ENCODE peak calls at places on chromosomes 16 and 17, in five cellular contexts. W, F, Z, B and R are unnamed samples.

GRCh38 chr17:30599424-30600061 is 122.3 kb downstream of the GOSR1 start:
- DNase-seq in W (no peak), F (no peak), Z (no peak), B (no peak), R (no peak)

GRCh38 chr16:55701442-55702319 is 45.9 kb downstream of the SLC6A2 start:
- DNase-seq in W (peak; percentile 68), F (peak; percentile 61), Z (peak; percentile 31), B (peak; percentile 37), R (peak; percentile 31)

GRCh38 chr17:4808378-4808767 is 1.4 kb downstream of the PLD2 start:
- DNase-seq in W (no peak), F (no peak), Z (peak; percentile 41), B (no peak), R (no peak)

GRCh38 chr17:4588862-4589625 is 4.7 kb downstream of the SMTNL2 start:
- DNase-seq in W (no peak), F (no peak), Z (no peak), B (no peak), R (no peak)

GRCh38 chr16:85607331-85607765 is 5.8 kb upstream of the GSE1 start:
- DNase-seq in W (no peak), F (peak; percentile 85), Z (no peak), B (peak; percentile 45), R (peak; percentile 84)

GRCh38 chr17:28295677-28296578 is 23.1 kb upstream of the TMEM97 start:
- DNase-seq in W (no peak), F (no peak), Z (no peak), B (no peak), R (no peak)

GRCh38 chr17:6507535-6507934 is 48.8 kb downstream of the PITPNM3 start:
- DNase-seq in W (no peak), F (no peak), Z (peak; percentile 51), B (peak; percentile 69), R (no peak)

GRCh38 chr17:10875984-10876555 is 38.2 kb upstream of the PIRT start:
- DNase-seq in W (peak; percentile 54), F (peak; percentile 65), Z (peak; percentile 23), B (peak; percentile 12), R (peak; percentile 67)

GRCh38 chr16:48965391-48965790 is 316.2 kb downstream of the CBLN1 start:
- DNase-seq in W (no peak), F (no peak), Z (no peak), B (peak; percentile 50), R (no peak)

GRCh38 chr17:67260051-67260987 is 15.3 kb upstream of the HELZ start:
- DNase-seq in W (no peak), F (peak; percentile 83), Z (peak; percentile 57), B (peak; percentile 74), R (peak; percentile 86)

GRCh38 chr16:77553130-77553529 is 118.3 kb upstream of the ADAMTS18 start:
- DNase-seq in W (no peak), F (no peak), Z (no peak), B (no peak), R (no peak)

GRCh38 chr17:5793899-5794298 is 209.6 kb upstream of the NLRP1 start:
- DNase-seq in W (no peak), F (no peak), Z (no peak), B (no peak), R (no peak)

GRCh38 chr16:77657016-77657415 is 65.3 kb upstream of the NUDT7 start:
- DNase-seq in W (peak; percentile 42), F (peak; percentile 66), Z (no peak), B (peak; percentile 52), R (no peak)

GRCh38 chr17:59561042-59561441 is 4.4 kb upstream of the DHX40 start:
- DNase-seq in W (peak; percentile 27), F (peak; percentile 61), Z (no peak), B (peak; percentile 22), R (peak; percentile 47)

GRCh38 chr16:85986931-85987749 is 88.2 kb downstream of the IRF8 start:
- DNase-seq in W (peak; percentile 56), F (peak; percentile 23), Z (no peak), B (peak; percentile 23), R (peak; percentile 68)

GRCh38 chr16:64830653-64831052 is 291.2 kb downstream of the CDH11 start:
- DNase-seq in W (no peak), F (no peak), Z (no peak), B (peak; percentile 85), R (no peak)

GRCh38 chr17:58312824-58313223 is 15.8 kb downstream of the TSPOAP1 start:
- DNase-seq in W (no peak), F (no peak), Z (no peak), B (no peak), R (no peak)

GRCh38 chr17:78396436-78397335 is 18.2 kb downstream of the PGS1 start:
- DNase-seq in W (no peak), F (no peak), Z (no peak), B (no peak), R (no peak)

GRCh38 chr17:64355536-64356303 is 34.9 kb downstream of the PECAM1 start:
- DNase-seq in W (no peak), F (no peak), Z (no peak), B (no peak), R (no peak)

GRCh38 chr17:77963441-77963840 is 4.9 kb downstream of the TNRC6C start:
- DNase-seq in W (no peak), F (peak; percentile 80), Z (peak; percentile 50), B (peak; percentile 79), R (peak; percentile 71)

GRCh38 chr16:53507464-53508180 is 4.6 kb upstream of the AKTIP start:
- DNase-seq in W (no peak), F (no peak), Z (no peak), B (no peak), R (no peak)

GRCh38 chr17:56786989-56787482 is 46.7 kb downstream of the C17orf67 start:
- DNase-seq in W (no peak), F (no peak), Z (peak; percentile 18), B (peak; percentile 98), R (no peak)

GRCh38 chr16:16080465-16081065 is 131.1 kb downstream of the ABCC1 start:
- DNase-seq in W (no peak), F (no peak), Z (no peak), B (peak; percentile 23), R (no peak)

GRCh38 chr16:79212114-79212791 is 388.3 kb downstream of the MAF start:
- DNase-seq in W (no peak), F (no peak), Z (no peak), B (no peak), R (no peak)

GRCh38 chr16:79213214-79213613 is 387.3 kb downstream of the MAF start:
- DNase-seq in W (peak; percentile 51), F (no peak), Z (no peak), B (no peak), R (no peak)

GRCh38 chr16:79218358-79218757 is 382.2 kb downstream of the MAF start:
- DNase-seq in W (no peak), F (no peak), Z (no peak), B (no peak), R (no peak)

GRCh38 chr16:79217375-79218011 is 383.0 kb downstream of the MAF start:
- DNase-seq in W (no peak), F (no peak), Z (no peak), B (no peak), R (no peak)

GRCh38 chr16:79215289-79215688 is 385.2 kb downstream of the MAF start:
- DNase-seq in W (no peak), F (no peak), Z (no peak), B (no peak), R (no peak)
- H3K4me3 ChIP-seq in W (no peak overlapping the region), F (no peak overlapping the region), Z (no peak overlapping the region), B (no peak overlapping the region), R (no peak overlapping the region)

GRCh38 chr17:1073241-1073962 is 76.5 kb downstream of the TIMM22 start:
- DNase-seq in W (no peak), F (no peak), Z (no peak), B (no peak), R (no peak)
- H3K36me3 ChIP-seq in W (peaks cover 4% of the 10 kb centered on the region), F (peaks cover 6% of the 10 kb centered on the region), Z (no peaks in the 10 kb centered on the region), B (peaks cover 74% of the 10 kb centered on the region), R (no peaks in the 10 kb centered on the region)

GRCh38 chr17:76901542-76902197 is 33.5 kb downstream of the MGAT5B start:
- DNase-seq in W (no peak), F (peak; percentile 19), Z (peak; percentile 23), B (no peak), R (no peak)
- H3K4me1 ChIP-seq in W (no peaks in the 10 kb centered on the region), F (no peaks in the 10 kb centered on the region), Z (no peaks in the 10 kb centered on the region), B (no peaks in the 10 kb centered on the region), R (no peaks in the 10 kb centered on the region)

GRCh38 chr17:21377821-21378396 is 1.8 kb downstream of the KCNJ12 start:
- DNase-seq in W (no peak), F (no peak), Z (no peak), B (no peak), R (no peak)

GRCh38 chr17:21375162-21375560 is 996 bp upstream of the KCNJ12 start:
- DNase-seq in W (no peak), F (no peak), Z (no peak), B (no peak), R (no peak)

GRCh38 chr17:21375757-21376584 is at the start of gene KCNJ12:
- DNase-seq in W (peak; percentile 36), F (peak; percentile 48), Z (no peak), B (no peak), R (no peak)

GRCh38 chr17:21376835-21377690 is 906 bp downstream of the KCNJ12 start:
- DNase-seq in W (peak; percentile 38), F (peak; percentile 35), Z (no peak), B (peak; percentile 31), R (no peak)

DNA sequence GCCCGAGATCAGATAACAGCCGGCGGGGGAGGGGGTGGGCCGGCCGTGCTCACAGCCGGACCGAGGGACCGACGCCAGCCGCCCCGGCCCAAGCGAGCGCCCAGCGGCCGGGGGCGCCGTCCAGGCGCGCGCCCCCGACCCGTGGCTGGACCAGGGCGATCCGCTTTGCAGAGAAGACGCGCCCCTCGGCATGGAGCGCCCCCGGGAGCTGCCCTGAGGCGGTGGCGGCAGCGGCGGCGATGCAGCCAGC is 353 bp downstream of the KCNJ12 start:
- DNase-seq in W (no peak), F (no peak), Z (no peak), B (no peak), R (no peak)
- H3K4me3 ChIP-seq in W (peak overlapping the region; percentile 35), F (peak overlapping the region; percentile 48), Z (peak overlapping the region; percentile 15), B (peak overlapping the region; percentile 49), R (no peak overlapping the region)

DNA sequence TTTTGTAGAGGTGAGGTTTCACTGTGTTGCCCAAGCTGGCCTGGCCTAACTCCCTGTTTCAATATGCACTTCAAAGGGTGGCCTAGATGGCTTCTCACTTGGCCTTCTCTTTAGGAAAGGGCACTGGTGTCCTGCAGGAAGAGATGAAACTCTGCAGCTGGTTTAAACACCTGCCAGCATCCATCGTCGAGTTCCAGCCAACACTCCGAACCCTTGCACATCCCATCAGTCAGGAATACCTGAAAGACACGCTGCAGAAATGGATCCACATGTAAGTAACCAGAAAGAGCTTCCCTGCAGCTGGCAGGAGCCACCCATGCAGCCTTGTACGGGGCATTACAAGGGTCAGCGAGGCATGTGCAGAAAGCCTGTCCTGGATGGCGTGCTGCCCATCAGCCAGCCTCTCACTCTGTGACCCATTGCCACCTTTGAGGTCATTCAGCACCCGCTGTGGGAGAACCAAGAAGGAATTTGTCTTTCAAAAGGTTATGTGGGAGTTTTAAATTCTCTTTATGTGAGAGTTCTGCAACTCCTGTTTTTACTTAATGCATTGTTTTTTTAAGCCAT is 7.0 kb downstream of the COG1 start:
- DNase-seq in W (no peak), F (no peak), Z (no peak), B (no peak), R (no peak)
- H3K36me3 ChIP-seq in W (peaks cover 17% of the 10 kb centered on the region), F (peaks cover 79% of the 10 kb centered on the region), Z (no peaks in the 10 kb centered on the region), B (peaks cover 86% of the 10 kb centered on the region), R (peaks cover 87% of the 10 kb centered on the region)